ENCODE peak calls at places on chromosomes 5 and 9, in eight cellular contexts. G is HS-27A; A is activated naive CD4-positive, alpha-beta T cell treated with anti-CD3 and anti-CD28 coated beads, Interleukin-2, amount 50 U/mL, for 16 hours; E is T-helper 9 cell; L is nephron progenitor cell; Y is heart left ventricle; K is GOT3; P is HTR-8/SVneo. S is an unnamed sample.

GRCh38 chr5:169538935-169539334 is 44.6 kb upstream of the SPDL1 start:
- DNase-seq in G (no peak), A (no peak), E (no peak), L (no peak), Y (peak), K (no peak), P (no peak), S (no peak)

GRCh38 chr5:180287868-180288267 is 4.0 kb downstream of the MAPK9 start:
- DNase-seq in G (no peak), A (no peak), E (no peak), L (no peak), Y (no peak), K (no peak), P (no peak), S (no peak)

GRCh38 chr5:75089137-75089536 is 36.8 kb upstream of the GCNT4 start:
- DNase-seq in G (no peak), A (no peak), E (no peak), L (no peak), Y (no peak), K (no peak), P (no peak), S (no peak)

GRCh38 chr9:109816490-109816889 is 36.5 kb downstream of the PALM2AKAP2 start:
- DNase-seq in G (peak), A (no peak), E (no peak), L (no peak), Y (peak), K (no peak), P (peak), S (no peak)

GRCh38 chr5:173864126-173865075 is 23.7 kb upstream of the CPEB4 start:
- DNase-seq in G (no peak), A (no peak), E (no peak), L (no peak), Y (no peak), K (no peak), P (no peak), S (no peak)

GRCh38 chr5:142191776-142192175 is 83.2 kb downstream of the NDFIP1 start:
- DNase-seq in G (no peak), A (no peak), E (no peak), L (no peak), Y (no peak), K (no peak), P (no peak), S (no peak)

GRCh38 chr5:33761139-33761538 is 130.7 kb downstream of the ADAMTS12 start:
- DNase-seq in G (peak), A (no peak), E (no peak), L (peak), Y (no peak), K (no peak), P (peak), S (no peak)

GRCh38 chr9:22342489-22343217 is 104.0 kb upstream of the DMRTA1 start:
- DNase-seq in G (peak), A (no peak), E (no peak), L (no peak), Y (no peak), K (no peak), P (peak), S (no peak)

GRCh38 chr5:151686673-151687378 is at the start of gene SPARC:
- DNase-seq in G (peak), A (no peak), E (no peak), L (peak), Y (peak), K (peak), P (peak), S (no peak)

GRCh38 chr9:90864779-90865178 is 63.2 kb downstream of the SYK start:
- DNase-seq in G (no peak), A (no peak), E (no peak), L (no peak), Y (no peak), K (no peak), P (no peak), S (no peak)

GRCh38 chr5:77376624-77377023 is 115.5 kb downstream of the WDR41 start:
- DNase-seq in G (no peak), A (no peak), E (no peak), L (no peak), Y (no peak), K (no peak), P (no peak), S (no peak)

GRCh38 chr5:172788771-172789686 is 18.0 kb upstream of the DUSP1 start:
- DNase-seq in G (no peak), A (no peak), E (no peak), L (no peak), Y (peak), K (no peak), P (no peak), S (no peak)

GRCh38 chr5:108216890-108217289 is 165.0 kb downstream of the FBXL17 start:
- DNase-seq in G (peak), A (no peak), E (no peak), L (no peak), Y (no peak), K (no peak), P (no peak), S (no peak)

GRCh38 chr5:93343570-93343969 is 237.4 kb downstream of the NR2F1-AS1 start:
- DNase-seq in G (no peak), A (no peak), E (no peak), L (no peak), Y (no peak), K (no peak), P (no peak), S (no peak)

GRCh38 chr5:20476016-20476415 is 488.0 kb upstream of the CDH18 start:
- DNase-seq in G (no peak), A (no peak), E (no peak), L (no peak), Y (no peak), K (no peak), P (no peak), S (no peak)

GRCh38 chr5:78907255-78907886 is 77.7 kb downstream of the ARSB start:
- DNase-seq in G (peak), A (no peak), E (no peak), L (no peak), Y (peak), K (no peak), P (no peak), S (peak)

GRCh38 chr9:34710023-34710422 is at the start of gene CCL21:
- DNase-seq in G (no peak), A (no peak), E (no peak), L (no peak), Y (peak), K (no peak), P (no peak), S (no peak)

GRCh38 chr5:146107901-146108300 is 2.5 kb upstream of the PLAC8L1 start:
- DNase-seq in G (no peak), A (no peak), E (no peak), L (no peak), Y (no peak), K (no peak), P (no peak), S (no peak)

GRCh38 chr5:139678751-139679750 is 30.9 kb downstream of the CXXC5 start:
- DNase-seq in G (no peak), A (no peak), E (no peak), L (no peak), Y (no peak), K (no peak), P (no peak), S (no peak)